ENCODE peak calls at places on chromosome 1, in five cellular contexts. S is nephron progenitor cell, K is GM03348, O is AG04450, X is GM12864. P is an unnamed sample.

GRCh38 chr1:45945426-45945825 is 142.0 kb downstream of the MAST2 start:
- DNase-seq in S (no peak), K (peak), O (no peak), X (no peak), P (no peak)

GRCh38 chr1:180503274-180503862 is 991 bp upstream of the ACBD6 start:
- DNase-seq in S (no peak), K (peak), O (no peak), X (no peak), P (no peak)

GRCh38 chr1:160640359-160641123 is 6.3 kb downstream of the SLAMF1 start:
- DNase-seq in S (no peak), K (no peak), O (no peak), X (no peak), P (no peak)

GRCh38 chr1:230103341-230104173 is 36.5 kb downstream of the GALNT2 start:
- DNase-seq in S (no peak), K (peak), O (no peak), X (no peak), P (no peak)

GRCh38 chr1:85581802-85582686 is 1.5 kb downstream of the CCN1 start:
- DNase-seq in S (peak), K (no peak), O (peak), X (no peak), P (no peak)

GRCh38 chr1:46522184-46522968 is 29.1 kb downstream of the KNCN start:
- DNase-seq in S (no peak), K (peak), O (no peak), X (no peak), P (peak)

GRCh38 chr1:89546082-89546889 is 21.7 kb downstream of the LRRC8B start:
- DNase-seq in S (no peak), K (no peak), O (no peak), X (no peak), P (no peak)

GRCh38 chr1:92461364-92462097 is 25.2 kb downstream of the GFI1 start:
- DNase-seq in S (no peak), K (no peak), O (no peak), X (no peak), P (no peak)

GRCh38 chr1:30822966-30823581 is 65.5 kb upstream of the LAPTM5 start:
- DNase-seq in S (no peak), K (peak), O (no peak), X (no peak), P (no peak)

GRCh38 chr1:3869751-3870301 is 12.6 kb downstream of the DFFB start:
- DNase-seq in S (peak), K (no peak), O (no peak), X (no peak), P (no peak)

GRCh38 chr1:58627221-58627620 is 50.2 kb upstream of the TACSTD2 start:
- DNase-seq in S (no peak), K (no peak), O (no peak), X (no peak), P (no peak)

GRCh38 chr1:17776426-17776825 is 21.3 kb downstream of the ACTL8 start:
- DNase-seq in S (no peak), K (no peak), O (no peak), X (no peak), P (no peak)

GRCh38 chr1:224432672-224433040 is 1.9 kb downstream of the WDR26 start:
- DNase-seq in S (no peak), K (peak), O (no peak), X (no peak), P (no peak)

GRCh38 chr1:172350781-172351180 is 69.7 kb upstream of the C1orf105 start:
- DNase-seq in S (no peak), K (no peak), O (no peak), X (no peak), P (no peak)

GRCh38 chr1:211944733-211945500 is 90.4 kb downstream of the INTS7 start:
- DNase-seq in S (peak), K (peak), O (no peak), X (no peak), P (no peak)

GRCh38 chr1:11882814-11883538 is 24.2 kb upstream of the NPPB start:
- DNase-seq in S (no peak), K (no peak), O (no peak), X (no peak), P (no peak)